ENCODE peak calls at places on chromosomes 1 and 21, in ten cellular contexts. One of them, this sample, is unnamed.

GRCh38 chr1:198169704-198170103 is 12.9 kb downstream of the NEK7 start:
- DNase-seq in non-pigmented ciliary epithelial cell: no peak
- DNase-seq in NCI-H1092: no peak
- DNase-seq in midbrain: no peak
- DNase-seq in activated naive CD8-positive, alpha-beta T cell treated with anti-CD3 and anti-CD28 coated beads, Interleukin-2, amount 50 U/mL, for 24 hours: no peak
- DNase-seq in A172: no peak
- DNase-seq in activated CD4-positive, alpha-beta T cell treated with anti-CD3 and anti-CD28 coated beads, Interleukin-2, amount 10 ng/mL, durations not matched to agents 7 days and 5 days: no peak
- DNase-seq in NCI-H1048: no peak
- DNase-seq in cardiac fibroblast: peak; percentile 42
- DNase-seq in immature natural killer cell: no peak
- DNase-seq in this sample: no peak

GRCh38 chr1:62349470-62350233 is 30.4 kb upstream of the KANK4 start:
- DNase-seq in non-pigmented ciliary epithelial cell: no peak
- DNase-seq in NCI-H1092: no peak
- DNase-seq in midbrain: no peak
- DNase-seq in activated naive CD8-positive, alpha-beta T cell treated with anti-CD3 and anti-CD28 coated beads, Interleukin-2, amount 50 U/mL, for 24 hours: no peak
- DNase-seq in A172: no peak
- DNase-seq in activated CD4-positive, alpha-beta T cell treated with anti-CD3 and anti-CD28 coated beads, Interleukin-2, amount 10 ng/mL, durations not matched to agents 7 days and 5 days: no peak
- DNase-seq in NCI-H1048: no peak
- DNase-seq in cardiac fibroblast: no peak
- DNase-seq in immature natural killer cell: no peak
- DNase-seq in this sample: no peak

GRCh38 chr1:167905182-167905581 is 8.8 kb downstream of the ADCY10 start:
- DNase-seq in non-pigmented ciliary epithelial cell: no peak
- DNase-seq in NCI-H1092: no peak
- DNase-seq in midbrain: no peak
- DNase-seq in activated naive CD8-positive, alpha-beta T cell treated with anti-CD3 and anti-CD28 coated beads, Interleukin-2, amount 50 U/mL, for 24 hours: no peak
- DNase-seq in A172: no peak
- DNase-seq in activated CD4-positive, alpha-beta T cell treated with anti-CD3 and anti-CD28 coated beads, Interleukin-2, amount 10 ng/mL, durations not matched to agents 7 days and 5 days: no peak
- DNase-seq in NCI-H1048: no peak
- DNase-seq in cardiac fibroblast: peak; percentile 32
- DNase-seq in immature natural killer cell: no peak
- DNase-seq in this sample: no peak

GRCh38 chr1:247551716-247552115 is 2.8 kb downstream of the GCSAML start:
- DNase-seq in non-pigmented ciliary epithelial cell: no peak
- DNase-seq in NCI-H1092: no peak
- DNase-seq in midbrain: no peak
- DNase-seq in activated naive CD8-positive, alpha-beta T cell treated with anti-CD3 and anti-CD28 coated beads, Interleukin-2, amount 50 U/mL, for 24 hours: no peak
- DNase-seq in A172: peak; percentile 21
- DNase-seq in activated CD4-positive, alpha-beta T cell treated with anti-CD3 and anti-CD28 coated beads, Interleukin-2, amount 10 ng/mL, durations not matched to agents 7 days and 5 days: no peak
- DNase-seq in NCI-H1048: no peak
- DNase-seq in cardiac fibroblast: peak; percentile 48
- DNase-seq in immature natural killer cell: no peak
- DNase-seq in this sample: no peak

GRCh38 chr1:1910033-1910465 is 5.0 kb upstream of the CALML6 start:
- DNase-seq in non-pigmented ciliary epithelial cell: no peak
- DNase-seq in NCI-H1092: no peak
- DNase-seq in midbrain: no peak
- DNase-seq in activated naive CD8-positive, alpha-beta T cell treated with anti-CD3 and anti-CD28 coated beads, Interleukin-2, amount 50 U/mL, for 24 hours: no peak
- DNase-seq in A172: no peak
- DNase-seq in activated CD4-positive, alpha-beta T cell treated with anti-CD3 and anti-CD28 coated beads, Interleukin-2, amount 10 ng/mL, durations not matched to agents 7 days and 5 days: no peak
- DNase-seq in NCI-H1048: no peak
- DNase-seq in cardiac fibroblast: no peak
- DNase-seq in immature natural killer cell: no peak
- DNase-seq in this sample: no peak

GRCh38 chr1:71046891-71047634 is 553 bp downstream of the PTGER3 start:
- DNase-seq in non-pigmented ciliary epithelial cell: no peak
- DNase-seq in NCI-H1092: no peak
- DNase-seq in midbrain: no peak
- DNase-seq in activated naive CD8-positive, alpha-beta T cell treated with anti-CD3 and anti-CD28 coated beads, Interleukin-2, amount 50 U/mL, for 24 hours: peak; percentile 16
- DNase-seq in A172: no peak
- DNase-seq in activated CD4-positive, alpha-beta T cell treated with anti-CD3 and anti-CD28 coated beads, Interleukin-2, amount 10 ng/mL, durations not matched to agents 7 days and 5 days: peak; percentile 12
- DNase-seq in NCI-H1048: no peak
- DNase-seq in cardiac fibroblast: no peak
- DNase-seq in immature natural killer cell: peak; percentile 13
- DNase-seq in this sample: no peak

GRCh38 chr21:27292229-27292628 is 325.3 kb upstream of the ADAMTS5 start:
- DNase-seq in non-pigmented ciliary epithelial cell: no peak
- DNase-seq in NCI-H1092: no peak
- DNase-seq in midbrain: no peak
- DNase-seq in activated naive CD8-positive, alpha-beta T cell treated with anti-CD3 and anti-CD28 coated beads, Interleukin-2, amount 50 U/mL, for 24 hours: no peak
- DNase-seq in A172: no peak
- DNase-seq in activated CD4-positive, alpha-beta T cell treated with anti-CD3 and anti-CD28 coated beads, Interleukin-2, amount 10 ng/mL, durations not matched to agents 7 days and 5 days: no peak
- DNase-seq in NCI-H1048: no peak
- DNase-seq in cardiac fibroblast: no peak
- DNase-seq in immature natural killer cell: no peak
- DNase-seq in this sample: no peak

GRCh38 chr1:205262706-205263105 is 35.0 kb downstream of the TMCC2 start:
- DNase-seq in non-pigmented ciliary epithelial cell: no peak
- DNase-seq in NCI-H1092: no peak
- DNase-seq in midbrain: no peak
- DNase-seq in activated naive CD8-positive, alpha-beta T cell treated with anti-CD3 and anti-CD28 coated beads, Interleukin-2, amount 50 U/mL, for 24 hours: no peak
- DNase-seq in A172: peak; percentile 60
- DNase-seq in activated CD4-positive, alpha-beta T cell treated with anti-CD3 and anti-CD28 coated beads, Interleukin-2, amount 10 ng/mL, durations not matched to agents 7 days and 5 days: no peak
- DNase-seq in NCI-H1048: no peak
- DNase-seq in cardiac fibroblast: no peak
- DNase-seq in immature natural killer cell: no peak
- DNase-seq in this sample: no peak

GRCh38 chr1:58017641-58018040 is 528.9 kb downstream of the OMA1 start:
- DNase-seq in non-pigmented ciliary epithelial cell: no peak
- DNase-seq in NCI-H1092: no peak
- DNase-seq in midbrain: no peak
- DNase-seq in activated naive CD8-positive, alpha-beta T cell treated with anti-CD3 and anti-CD28 coated beads, Interleukin-2, amount 50 U/mL, for 24 hours: no peak
- DNase-seq in A172: no peak
- DNase-seq in activated CD4-positive, alpha-beta T cell treated with anti-CD3 and anti-CD28 coated beads, Interleukin-2, amount 10 ng/mL, durations not matched to agents 7 days and 5 days: no peak
- DNase-seq in NCI-H1048: no peak
- DNase-seq in cardiac fibroblast: no peak
- DNase-seq in immature natural killer cell: no peak
- DNase-seq in this sample: no peak